ENCODE peak calls at places on chromosomes 12 and 14, in ten cellular contexts. J is activated T-cell treated with anti-CD3 and anti-CD28 coated beads, Interleukin-2, amount 50 U/mL, for 24 hours; K is GM06990; S is activated CD8-positive, alpha-beta T cell treated with anti-CD3 and anti-CD28 coated beads, Interleukin-2, amount 10 ng/mL, durations not matched to agents 7 days and 5 days; I is BE2C; T is NCI-H146; C is Daoy; E is stomach; B is endothelial cell; H is NCI-H1436. W is an unnamed sample.

GRCh38 chr12:62249419-62249818 is 10.8 kb upstream of the USP15 start:
- DNase-seq in B (no peak), J (no peak), S (no peak), K (no peak), E (no peak), H (no peak), C (no peak), I (no peak), T (no peak), W (no peak)

GRCh38 chr12:15728118-15728598 is 61.0 kb downstream of the EPS8 start:
- DNase-seq in C (peak), H (no peak), E (no peak), K (no peak), S (no peak), J (no peak), I (no peak), T (no peak), B (no peak), W (peak)

GRCh38 chr14:99055816-99056215 is 216.2 kb downstream of the BCL11B start:
- DNase-seq in J (peak), B (no peak), S (peak), H (no peak), K (no peak), I (no peak), T (no peak), C (no peak), E (no peak), W (no peak)

GRCh38 chr14:93962701-93963601 is 13.4 kb downstream of the ASB2 start:
- DNase-seq in K (peak), T (no peak), H (no peak), I (no peak), C (peak), B (no peak), E (no peak), S (peak), J (peak), W (no peak)

GRCh38 chr12:52156310-52156709 is 35.5 kb downstream of the KRT80 start:
- DNase-seq in B (no peak), E (no peak), H (no peak), I (no peak), K (no peak), S (no peak), C (no peak), J (no peak), T (no peak), W (peak)

GRCh38 chr12:105888696-105889095 is 250.1 kb downstream of the NUAK1 start:
- DNase-seq in S (no peak), H (no peak), C (peak), B (no peak), I (no peak), J (no peak), E (no peak), T (no peak), K (no peak), W (peak)

GRCh38 chr12:131940121-131940520 is 9.6 kb upstream of the EP400 start:
- DNase-seq in B (no peak), S (no peak), K (no peak), J (no peak), T (no peak), I (no peak), H (no peak), E (no peak), C (no peak), W (no peak)

GRCh38 chr14:96184737-96185136 is 19.9 kb upstream of the BDKRB2 start:
- DNase-seq in S (no peak), T (no peak), I (no peak), B (no peak), E (no peak), K (no peak), J (no peak), H (no peak), C (no peak), W (no peak)

GRCh38 chr14:92794547-92794941 is 439 bp downstream of the GOLGA5 start:
- DNase-seq in H (no peak), J (no peak), T (peak), K (no peak), C (peak), S (no peak), E (no peak), B (peak), I (peak), W (peak)

GRCh38 chr12:57151741-57152407 is 4.5 kb upstream of the LRP1-AS start:
- DNase-seq in K (no peak), J (no peak), S (no peak), H (no peak), B (no peak), T (peak), I (no peak), E (no peak), C (peak), W (peak)

GRCh38 chr12:109461049-109461845 is 15.9 kb downstream of the KCTD10 start:
- DNase-seq in H (no peak), S (no peak), K (no peak), T (no peak), C (peak), B (no peak), I (no peak), J (no peak), E (no peak), W (peak)

GRCh38 chr12:18446245-18446644 is 184.9 kb downstream of the PIK3C2G start:
- DNase-seq in T (peak), B (no peak), K (no peak), C (no peak), S (no peak), J (no peak), E (no peak), H (no peak), I (no peak), W (no peak)

GRCh38 chr14:69989622-69990021 is 110.4 kb downstream of the SMOC1 start:
- DNase-seq in H (no peak), E (no peak), T (no peak), S (no peak), J (no peak), C (no peak), I (no peak), K (no peak), B (no peak), W (no peak)